ENCODE peak calls at places on chromosomes 11 and 22, in nine cellular contexts. W, A, D, X, Z, R, G, P and M are unnamed samples.

GRCh38 chr11:83671295-83671694 is 385.1 kb upstream of the CCDC90B start:
- DNase-seq in W (no peak), G (no peak), Z (peak), R (no peak), X (no peak), A (no peak), D (peak), P (no peak), M (no peak)

GRCh38 chr11:111938687-111939160 is 1.6 kb downstream of the DIXDC1 start:
- DNase-seq in W (no peak), X (peak), P (no peak), D (peak), Z (peak), R (no peak), G (no peak), A (peak), M (no peak)

GRCh38 chr11:118263694-118264567 is at the start of gene MPZL2:
- DNase-seq in X (peak), G (no peak), R (peak), W (no peak), P (no peak), D (no peak), Z (no peak), A (peak), M (no peak)

GRCh38 chr22:22397292-22397870 is 111.2 kb downstream of the ZNF280B start:
- DNase-seq in D (peak), R (peak), P (no peak), G (no peak), A (no peak), Z (peak), W (no peak), X (peak), M (no peak)

GRCh38 chr11:116563028-116563712 is 209.6 kb downstream of the BUD13 start:
- DNase-seq in R (no peak), G (no peak), D (no peak), X (peak), Z (peak), W (no peak), P (no peak), A (no peak), M (no peak)

GRCh38 chr11:71437879-71438278 is 10.3 kb downstream of the DHCR7 start:
- DNase-seq in X (no peak), G (no peak), D (no peak), P (no peak), R (no peak), A (no peak), Z (no peak), W (no peak), M (no peak)

GRCh38 chr22:48340727-48341709 is 1486.7 kb downstream of the BRD1 start:
- DNase-seq in D (no peak), X (no peak), G (no peak), R (no peak), A (peak), W (no peak), P (no peak), Z (no peak), M (no peak)

GRCh38 chr22:49827307-49827852 is 293 bp downstream of the BRD1 start:
- DNase-seq in P (no peak), R (no peak), D (no peak), W (no peak), X (no peak), G (no peak), A (peak), Z (no peak), M (no peak)

GRCh38 chr22:23552573-23552972 is 27.5 kb downstream of the IGLL1 start:
- DNase-seq in X (no peak), Z (no peak), D (no peak), R (no peak), A (no peak), P (no peak), G (no peak), W (no peak), M (no peak)

GRCh38 chr11:71330349-71330748 is 78.0 kb upstream of the SHANK2 start:
- DNase-seq in R (no peak), G (no peak), Z (no peak), D (no peak), P (no peak), A (no peak), X (no peak), W (no peak), M (no peak)

GRCh38 chr22:26086359-26086758 is 82.9 kb upstream of the SEZ6L start:
- DNase-seq in D (no peak), W (no peak), R (no peak), X (no peak), A (no peak), G (no peak), Z (no peak), P (no peak), M (no peak)

GRCh38 chr11:44600739-44601416 is 35.4 kb downstream of the CD82 start:
- DNase-seq in Z (no peak), W (no peak), D (peak), A (no peak), P (no peak), R (peak), G (no peak), X (no peak), M (no peak)

GRCh38 chr22:47036352-47036751 is 273.9 kb downstream of the TBC1D22A start:
- DNase-seq in W (no peak), D (no peak), Z (no peak), R (no peak), P (no peak), A (no peak), G (no peak), X (no peak), M (no peak)

GRCh38 chr11:43486141-43486540 is 127.4 kb downstream of the TTC17 start:
- DNase-seq in P (no peak), Z (peak), W (no peak), D (peak), G (no peak), X (no peak), A (no peak), R (no peak), M (no peak)

GRCh38 chr11:134958336-134958640 is 546.2 kb upstream of the B3GAT1 start:
- DNase-seq in P (no peak), A (no peak), X (no peak), D (no peak), G (no peak), R (no peak), W (no peak), Z (no peak), M (no peak)

GRCh38 chr22:26321469-26321913 is 107.6 kb upstream of the ASPHD2 start:
- DNase-seq in R (peak), P (no peak), A (no peak), X (peak), Z (peak), G (peak), D (peak), W (no peak), M (no peak)

GRCh38 chr11:123561046-123561781 is 93.2 kb downstream of the SCN3B start:
- DNase-seq in Z (peak), W (no peak), P (no peak), R (no peak), D (peak), X (peak), A (no peak), G (no peak), M (no peak)

GRCh38 chr11:71326328-71326940 is 74.1 kb upstream of the SHANK2 start:
- DNase-seq in A (no peak), G (no peak), Z (no peak), P (no peak), W (no peak), R (no peak), X (no peak), D (no peak), M (no peak)

GRCh38 chr22:45612451-45612901 is 59.2 kb upstream of the ATXN10 start:
- DNase-seq in X (peak), R (peak), W (peak), A (no peak), G (peak), P (no peak), D (peak), Z (peak), M (no peak)

GRCh38 chr11:93248602-93249001 is 50.8 kb upstream of the SLC36A4 start:
- DNase-seq in X (peak), Z (peak), D (peak), W (no peak), P (no peak), A (no peak), G (no peak), R (no peak), M (peak)

GRCh38 chr11:19813158-19813879 is 100.7 kb downstream of the NAV2 start:
- DNase-seq in X (no peak), P (no peak), W (no peak), D (no peak), A (no peak), R (no peak), Z (no peak), G (no peak), M (no peak)

GRCh38 chr11:123475478-123475877 is 45.4 kb downstream of the GRAMD1B start:
- DNase-seq in G (no peak), A (no peak), P (no peak), Z (peak), D (peak), R (no peak), W (no peak), X (no peak), M (no peak)

DNA sequence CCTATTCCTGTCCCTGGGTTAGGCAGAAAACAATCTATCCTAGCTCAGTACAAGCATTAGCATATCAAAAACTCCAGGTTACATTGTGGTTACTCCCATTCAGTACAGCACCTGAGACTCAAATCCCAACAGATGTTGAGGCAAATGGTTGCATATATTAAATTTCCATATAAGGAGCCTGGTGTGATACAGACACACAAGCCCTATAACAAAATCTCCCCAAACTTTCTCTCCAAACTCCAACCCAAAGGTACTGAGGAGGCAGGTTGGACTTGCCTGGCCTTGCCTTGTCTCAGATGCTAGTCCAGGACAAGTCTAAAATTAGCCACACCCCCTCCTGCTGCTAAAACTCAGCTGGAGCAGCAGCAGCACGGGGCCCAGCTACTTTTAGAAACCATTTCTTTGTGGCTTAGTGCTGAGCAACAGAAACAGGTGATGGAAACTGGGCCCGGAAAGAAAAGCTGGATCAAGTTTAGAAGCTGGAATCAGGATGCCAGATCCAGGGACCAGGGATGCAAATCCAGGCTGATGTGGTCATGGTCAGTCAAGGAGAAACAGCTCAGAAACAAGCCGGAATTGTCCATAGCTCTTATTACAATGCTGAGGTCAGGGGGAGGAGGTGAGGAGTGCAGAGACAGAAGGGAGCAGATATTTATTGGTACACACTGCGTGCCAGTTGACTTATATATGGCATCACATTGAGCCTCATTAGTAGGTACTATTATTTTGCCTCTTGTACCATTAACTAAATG is 73.7 kb upstream of the AMOTL1 start:
- DNase-seq in G (no peak), P (no peak), A (peak), Z (no peak), X (peak), W (no peak), R (no peak), D (no peak), M (no peak)
- H3K4me3 ChIP-seq in G (no peak), P (no peak), A (no peak), Z (no peak), X (no peak), W (no peak), R (no peak), D (no peak), M (no peak)

DNA sequence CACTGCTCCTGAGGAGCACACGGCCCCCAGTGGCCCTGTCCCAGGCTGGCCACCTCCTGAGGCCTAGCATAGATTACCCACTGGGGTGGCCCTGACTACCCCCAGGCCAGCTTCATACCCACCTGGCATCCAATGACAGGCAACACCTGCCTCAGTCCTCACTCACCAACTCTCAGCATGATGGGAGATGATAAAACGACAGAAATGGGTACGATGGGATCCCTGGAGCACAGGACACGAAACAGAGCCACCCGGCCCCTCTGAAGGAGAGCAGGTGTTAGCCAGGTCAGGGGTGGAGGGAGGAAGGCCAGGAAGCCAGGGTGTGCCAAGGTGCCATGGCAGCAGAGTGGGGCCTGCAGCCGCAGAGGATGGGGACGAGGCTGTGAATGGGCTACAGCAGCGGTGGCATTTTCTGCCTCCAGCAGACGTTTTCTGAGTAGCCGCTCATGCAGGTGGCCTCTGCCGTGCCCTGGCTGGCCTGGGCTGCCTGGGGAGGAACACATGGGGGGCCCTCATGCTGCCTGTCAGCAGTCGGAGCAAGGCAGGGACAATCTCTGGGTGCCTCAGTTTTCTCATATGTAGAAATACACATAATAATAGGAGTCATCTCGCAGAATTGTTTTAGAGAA is 50.2 kb upstream of the FGF3 start:
- DNase-seq in D (no peak), A (no peak), X (no peak), P (no peak), R (no peak), G (no peak), Z (no peak), W (no peak), M (no peak)
- H3K4me3 ChIP-seq in D (no peak), A (no peak), X (no peak), P (no peak), R (no peak), G (no peak), Z (no peak), W (no peak), M (no peak)

GRCh38 chr11:57647368-57647767 is 2.3 kb downstream of the YPEL4 start:
- DNase-seq in A (no peak), X (no peak), D (peak), P (no peak), Z (no peak), W (no peak), R (no peak), G (no peak), M (no peak)
- H3K4me3 ChIP-seq in A (no peak), X (no peak), D (no peak), P (peak), Z (no peak), W (no peak), R (no peak), G (no peak), M (no peak)

DNA sequence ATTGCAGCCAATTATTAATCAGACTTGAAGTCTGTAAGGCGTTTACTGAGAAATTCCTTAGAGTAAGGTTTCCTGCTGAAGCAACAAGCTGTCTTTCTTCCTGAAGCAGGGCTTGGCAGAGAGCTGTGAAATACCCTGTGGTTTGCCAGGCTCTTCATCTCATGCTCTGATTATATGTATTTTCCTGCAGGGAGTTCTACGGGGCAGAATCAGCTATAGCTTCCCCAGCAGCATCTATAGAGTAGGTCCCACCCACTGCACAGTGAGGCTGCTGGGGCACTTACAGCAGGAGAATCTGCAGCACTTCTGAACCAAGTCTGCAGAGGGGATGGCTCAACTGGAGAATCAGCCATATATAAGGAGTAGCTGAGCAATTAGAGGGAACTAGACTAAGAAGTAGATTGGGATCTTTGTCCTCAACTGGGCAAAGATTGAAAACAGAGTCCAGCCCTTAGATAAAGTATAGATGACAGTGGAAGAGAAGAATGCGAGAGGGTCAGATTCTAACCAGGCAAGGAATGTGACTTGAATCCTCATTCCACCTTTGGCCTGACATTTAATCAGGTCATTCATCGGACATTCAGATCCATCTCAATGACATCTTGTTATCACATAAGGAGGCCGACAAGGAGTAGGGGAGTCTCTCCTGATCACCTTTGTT is 37.6 kb downstream of the CNTF start:
- DNase-seq in A (no peak), R (no peak), W (no peak), P (no peak), Z (no peak), X (no peak), D (no peak), G (no peak), M (no peak)
- H3K4me3 ChIP-seq in A (no peak), R (no peak), W (no peak), P (no peak), Z (no peak), X (no peak), D (no peak), G (no peak), M (no peak)

GRCh38 chr11:30322826-30323710 is at the start of gene ARL14EP:
- DNase-seq in A (peak), W (peak), P (peak), G (peak), R (peak), Z (peak), D (peak), X (peak), M (peak)

GRCh38 chr11:30321321-30321720 is 1.6 kb upstream of the ARL14EP start:
- DNase-seq in G (no peak), R (no peak), D (no peak), W (no peak), Z (no peak), P (no peak), X (no peak), A (no peak), M (no peak)

GRCh38 chr11:30326114-30326783 is 3.3 kb downstream of the ARL14EP start:
- DNase-seq in G (no peak), R (no peak), P (no peak), D (peak), W (no peak), X (peak), A (no peak), Z (peak), M (no peak)

GRCh38 chr11:30326911-30327310 is 4.0 kb downstream of the ARL14EP start:
- DNase-seq in D (no peak), X (no peak), G (no peak), W (no peak), R (no peak), Z (no peak), A (no peak), P (no peak), M (no peak)

DNA sequence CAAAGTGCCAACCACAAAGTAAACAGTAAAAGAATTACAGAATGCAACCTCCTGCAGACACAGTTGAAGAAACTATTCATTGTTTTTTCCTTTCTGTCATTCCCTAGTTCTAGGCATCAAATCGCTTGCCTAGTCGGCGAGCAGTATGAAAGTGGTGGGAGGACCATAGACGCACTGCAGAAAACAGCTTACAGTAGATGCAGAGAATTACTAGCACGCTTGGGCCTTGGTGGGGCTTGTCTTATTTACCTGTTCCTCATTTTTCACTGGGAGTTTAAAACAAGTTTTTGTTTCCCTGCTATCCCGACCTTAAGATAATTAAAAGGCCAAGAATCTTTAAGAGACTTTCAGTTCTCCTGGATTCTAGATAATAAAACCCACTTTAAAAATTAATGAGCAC is 742 bp upstream of the ARL14EP start:
- DNase-seq in R (no peak), W (no peak), P (no peak), D (no peak), Z (no peak), A (no peak), G (no peak), X (no peak), M (no peak)
- H3K4me3 ChIP-seq in R (no peak), W (peak), P (peak), D (no peak), Z (peak), A (peak), G (peak), X (no peak), M (peak)

DNA sequence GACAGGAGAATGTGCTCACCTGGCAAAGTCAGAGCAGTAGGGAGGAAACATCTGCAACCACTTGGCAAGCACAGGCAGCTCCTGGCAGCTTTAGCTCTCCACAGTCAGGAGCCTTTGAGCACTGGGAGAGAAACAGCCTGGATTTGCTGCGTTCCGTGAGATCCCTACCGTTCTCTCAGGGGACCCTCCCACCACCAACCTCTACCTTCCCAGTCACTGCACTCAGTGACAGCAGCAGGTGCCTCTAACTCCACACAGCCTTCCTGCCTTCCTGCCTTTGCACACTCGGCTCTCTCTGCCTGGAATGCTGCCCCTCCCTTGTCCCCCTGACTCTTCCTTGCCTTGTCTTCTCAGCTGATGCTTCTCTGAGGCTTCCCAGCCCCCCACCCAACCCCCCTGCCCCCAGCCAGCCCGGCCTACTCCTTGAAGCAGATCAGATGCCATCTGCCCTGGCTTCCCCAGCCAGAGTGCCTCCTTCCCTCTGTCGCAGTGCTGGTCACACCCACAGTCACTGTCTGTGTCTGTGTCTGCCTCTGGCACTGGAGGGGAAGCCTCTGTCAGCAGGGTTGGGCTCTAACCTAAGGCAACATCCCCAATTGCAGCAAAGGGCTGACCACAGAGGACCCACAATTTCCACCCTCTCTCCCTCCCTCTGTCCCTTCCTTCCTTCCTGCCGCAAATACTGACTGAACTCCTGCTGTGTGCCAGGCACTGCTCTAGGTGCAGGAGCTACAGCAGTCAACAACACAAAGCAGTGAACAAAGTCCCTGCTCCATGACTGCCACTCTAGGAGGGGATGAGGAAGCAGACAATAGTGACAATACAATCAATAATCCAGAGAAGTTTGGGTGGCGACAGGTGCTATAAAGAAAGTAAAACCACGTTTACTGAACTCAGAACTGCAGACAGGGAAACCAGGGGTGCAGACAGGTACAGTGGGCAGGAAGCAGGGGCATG is 14.8 kb upstream of the TSKU start:
- DNase-seq in X (peak), G (no peak), Z (peak), D (no peak), A (peak), P (no peak), W (no peak), R (no peak), M (peak)
- H3K4me3 ChIP-seq in X (no peak), G (no peak), Z (no peak), D (no peak), A (peak), P (no peak), W (no peak), R (no peak), M (peak)

GRCh38 chr11:66480116-66480938 is at the start of gene DPP3:
- DNase-seq in A (peak), W (peak), X (peak), Z (peak), R (peak), G (peak), D (peak), P (peak), M (peak)
- H3K4me3 ChIP-seq in A (peak), W (peak), X (peak), Z (peak), R (peak), G (peak), D (peak), P (peak), M (peak)

GRCh38 chr11:6356503-6356902 is 33.8 kb upstream of the SMPD1 start:
- DNase-seq in P (no peak), A (no peak), R (no peak), D (no peak), Z (no peak), W (no peak), X (no peak), G (no peak), M (no peak)
- H3K4me3 ChIP-seq in P (no peak), A (no peak), R (no peak), D (no peak), Z (no peak), W (no peak), X (no peak), G (no peak), M (no peak)

GRCh38 chr11:65095427-65095826 is 587 bp upstream of the VPS51 start:
- DNase-seq in A (no peak), R (no peak), P (no peak), G (no peak), W (no peak), X (no peak), D (no peak), Z (no peak), M (no peak)
- H3K4me3 ChIP-seq in A (peak), R (no peak), P (peak), G (peak), W (no peak), X (peak), D (peak), Z (peak), M (peak)